ENCODE peak calls at places on chromosomes 4 and X, in four cellular contexts. C is Peyer's patch; J is naive thymus-derived CD4-positive, alpha-beta T cell; B is OCI-LY7. Z is an unnamed sample. For H3K9me3, the result is how much of the 10 kb centered on the place peaks cover.

GRCh38 chrX:112738347-112739033 is 58.8 kb upstream of the LHFPL1 start:
- DNase-seq in C (no peak), J (no peak), B (no peak), Z (no peak)

GRCh38 chr4:52637116-52637515 is 22.0 kb downstream of the USP46 start:
- DNase-seq in C (no peak), J (no peak), B (no peak), Z (no peak)

GRCh38 chrX:15877380-15877779 is 22.8 kb upstream of the AP1S2 start:
- DNase-seq in C (no peak), J (no peak), B (no peak), Z (no peak)

GRCh38 chrX:19840899-19841648 is 46.3 kb downstream of the SH3KBP1 start:
- DNase-seq in C (peak), J (no peak), B (peak), Z (peak)

GRCh38 chr4:168634276-168634802 is 137.5 kb downstream of the PALLD start:
- DNase-seq in C (no peak), J (no peak), B (no peak), Z (no peak)

GRCh38 chr4:54065282-54066087 is 1.1 kb upstream of the CHIC2 start:
- DNase-seq in C (no peak), J (no peak), B (peak), Z (no peak)

GRCh38 chr4:113080050-113080449 is 30.6 kb downstream of the ANK2 start:
- DNase-seq in C (no peak), J (no peak), B (no peak), Z (no peak)

GRCh38 chr4:10605746-10606482 is 78.7 kb downstream of the CLNK start:
- DNase-seq in C (no peak), J (no peak), B (no peak), Z (no peak)

GRCh38 chr4:185322805-185323204 is 72.9 kb downstream of the LRP2BP start:
- DNase-seq in C (no peak), J (no peak), B (no peak), Z (no peak)

GRCh38 chrX:151763711-151764110 is 29.2 kb downstream of the CNGA2 start:
- DNase-seq in C (no peak), J (no peak), B (no peak), Z (no peak)
- H3K9me3 ChIP-seq in C (under half), J (under half), B (under half), Z (under half)

GRCh38 chrX:150162141-150162540 is 201.0 kb upstream of the MAMLD1 start:
- DNase-seq in C (no peak), J (no peak), B (no peak), Z (no peak)
- H3K9me3 ChIP-seq in C (under half), J (under half), B (under half), Z (under half)

GRCh38 chr4:95107635-95108034 is 349.9 kb downstream of the BMPR1B start:
- DNase-seq in C (no peak), J (no peak), B (no peak), Z (no peak)
- H3K9me3 ChIP-seq in C (under half), J (under half), B (under half), Z (under half)

GRCh38 chrX:10118530-10118929 is 38.2 kb upstream of the CLCN4 start:
- DNase-seq in C (no peak), J (no peak), B (no peak), Z (no peak)

GRCh38 chrX:10120828-10121227 is 35.9 kb upstream of the CLCN4 start:
- DNase-seq in C (no peak), J (no peak), B (no peak), Z (no peak)

GRCh38 chrX:10124506-10125247 is 32.1 kb upstream of the CLCN4 start:
- DNase-seq in C (no peak), J (no peak), B (no peak), Z (no peak)

GRCh38 chrX:10119399-10119990 is 37.3 kb upstream of the CLCN4 start:
- DNase-seq in C (peak), J (peak), B (peak), Z (peak)

DNA sequence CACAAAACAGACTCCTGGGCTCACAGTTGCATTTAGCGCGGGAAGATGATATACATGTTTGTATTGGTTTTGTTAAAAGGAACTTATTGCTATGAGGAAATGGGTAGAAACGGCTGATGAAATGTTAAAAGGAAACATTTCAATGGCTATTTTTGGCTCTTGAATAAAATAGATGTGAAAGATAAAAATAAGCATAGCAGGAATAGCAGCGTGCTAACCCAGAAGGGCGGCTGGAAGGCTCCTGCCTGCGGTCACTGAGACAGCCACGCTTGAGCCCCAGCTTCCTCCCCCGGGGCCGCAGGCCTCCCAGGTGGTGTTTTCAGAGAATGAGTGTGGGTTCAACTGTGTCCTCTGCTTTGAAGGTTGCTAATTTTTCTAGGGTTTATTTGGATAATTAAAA is 35.0 kb upstream of the CLCN4 start:
- DNase-seq in C (peak), J (no peak), B (peak), Z (no peak)
- H3K9me3 ChIP-seq in C (under half), J (under half), B (under half), Z (under half)

DNA sequence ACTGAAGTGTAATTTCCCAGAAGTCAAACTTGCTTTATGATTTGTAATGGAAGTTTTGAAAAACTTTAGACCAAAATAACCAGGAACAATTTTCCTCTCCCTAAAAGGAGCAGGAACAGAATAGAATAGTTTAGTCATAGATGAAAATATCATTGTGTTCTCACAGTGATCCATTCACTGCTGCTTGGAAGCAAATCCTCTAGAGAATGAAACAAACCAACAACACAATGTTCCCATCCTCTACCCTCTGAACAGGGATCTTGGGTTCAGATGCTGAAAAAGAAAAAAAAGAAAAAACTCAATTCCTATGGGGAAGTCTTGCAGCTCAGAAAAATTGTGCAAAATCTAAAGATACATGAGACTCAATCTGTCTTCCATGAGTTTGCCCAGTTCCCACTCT is 12.2 kb downstream of the DSPP start:
- DNase-seq in C (no peak), J (no peak), B (no peak), Z (no peak)
- H3K9me3 ChIP-seq in C (under half), J (under half), B (under half), Z (under half)

GRCh38 chrX:137566746-137567473 is 983 bp downstream of the ZIC3 start:
- DNase-seq in C (no peak), J (no peak), B (no peak), Z (no peak)

GRCh38 chrX:137565921-137566745 is at the start of gene ZIC3:
- DNase-seq in C (no peak), J (no peak), B (no peak), Z (no peak)

GRCh38 chrX:137569470-137569891 is 3.6 kb downstream of the ZIC3 start:
- DNase-seq in C (no peak), J (no peak), B (no peak), Z (no peak)

GRCh38 chrX:137567474-137568232 is 1.7 kb downstream of the ZIC3 start:
- DNase-seq in C (no peak), J (no peak), B (no peak), Z (no peak)

DNA sequence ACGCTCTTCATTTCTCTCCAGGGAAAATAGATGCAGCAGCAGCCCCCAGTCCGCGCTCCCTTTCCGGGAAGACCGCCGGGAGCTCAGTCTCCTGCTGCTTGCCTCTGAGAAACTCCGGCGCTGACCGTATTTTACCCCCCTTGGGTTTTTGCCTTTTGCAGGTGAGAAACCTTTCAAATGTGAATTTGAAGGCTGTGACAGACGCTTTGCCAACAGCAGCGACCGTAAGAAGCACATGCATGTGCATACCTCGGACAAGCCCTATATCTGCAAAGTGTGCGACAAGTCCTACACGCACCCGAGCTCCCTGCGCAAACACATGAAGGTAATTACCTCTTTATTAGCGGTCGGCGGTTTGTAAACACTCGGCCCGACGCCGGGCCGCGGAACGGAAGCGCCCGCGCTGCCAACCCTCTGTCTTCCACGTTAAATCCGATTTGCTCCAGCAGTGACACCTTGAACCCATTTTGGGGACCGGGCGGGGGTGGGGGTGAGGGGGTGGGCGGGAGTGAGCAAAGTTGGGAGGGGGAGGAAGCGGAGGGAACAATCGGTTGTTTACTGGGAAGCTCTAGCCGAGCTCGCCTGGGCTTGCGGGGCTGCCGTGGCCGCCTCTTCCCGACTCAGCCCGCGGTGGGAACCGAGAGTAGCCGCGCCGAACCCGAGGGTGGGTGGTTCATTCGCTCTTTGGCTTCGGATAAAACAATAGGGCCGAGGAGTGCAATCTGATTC is 3.0 kb downstream of the ZIC3 start:
- DNase-seq in C (no peak), J (no peak), B (no peak), Z (no peak)
- H3K9me3 ChIP-seq in C (under half), J (under half), B (under half), Z (under half)